ENCODE peak calls at places on chromosomes 6 and 20, in ten cellular contexts. W is right cardiac atrium; A is body of pancreas; I is kidney epithelial cell; N is CD4-positive, alpha-beta T cell; K is naive thymus-derived CD4-positive, alpha-beta T cell; E is CD4-positive, alpha-beta memory T cell; C is PC-3; O is endothelial cell of umbilical vein; R is testis. P is an unnamed sample.

GRCh38 chr6:39446909-39447308 is 124.4 kb upstream of the KCNK16 start:
- DNase-seq in E (no peak), A (no peak), R (no peak), W (no peak), O (no peak), K (no peak), I (no peak), C (no peak), N (no peak), P (no peak)

GRCh38 chr6:128509709-128510108 is 10.7 kb downstream of the PTPRK start:
- DNase-seq in O (peak; percentile 83), K (no peak), I (no peak), A (no peak), R (no peak), W (no peak), C (peak; percentile 46), E (no peak), N (no peak), P (no peak)

GRCh38 chr20:5039889-5040288 is 38.6 kb upstream of the SLC23A2 start:
- DNase-seq in C (no peak), A (no peak), W (no peak), E (no peak), K (no peak), N (no peak), I (no peak), R (no peak), O (no peak), P (no peak)

GRCh38 chr6:170113141-170113540 is 177.7 kb downstream of the DLL1 start:
- DNase-seq in E (no peak), I (no peak), K (no peak), W (no peak), N (no peak), A (no peak), C (no peak), R (peak; percentile 3), O (no peak), P (no peak)

GRCh38 chr6:85552652-85553051 is 41.0 kb downstream of the SNX14 start:
- DNase-seq in I (no peak), E (no peak), W (no peak), R (no peak), N (no peak), O (no peak), K (no peak), C (no peak), A (no peak), P (no peak)

GRCh38 chr6:131597448-131597847 is 24.4 kb downstream of the ARG1 start:
- DNase-seq in W (no peak), I (no peak), O (no peak), C (peak; percentile 4), N (no peak), E (no peak), A (no peak), R (no peak), K (no peak), P (no peak)

GRCh38 chr20:63357921-63358905 is 2.9 kb downstream of the CHRNA4 start:
- DNase-seq in W (peak; percentile 87), R (peak; percentile 61), N (no peak), O (no peak), A (peak; percentile 34), C (no peak), I (no peak), K (no peak), E (no peak), P (no peak)

GRCh38 chr20:17925300-17925939 is 43.2 kb downstream of the SNX5 start:
- DNase-seq in N (no peak), C (no peak), O (no peak), W (no peak), K (no peak), I (no peak), E (no peak), R (no peak), A (peak; percentile 45), P (no peak)

GRCh38 chr20:3168079-3168828 is 5.1 kb downstream of the LZTS3 start:
- DNase-seq in W (peak; percentile 76), I (no peak), K (no peak), O (no peak), N (no peak), R (no peak), E (no peak), C (no peak), A (peak; percentile 74), P (no peak)

GRCh38 chr6:141562181-141562800 is 570.4 kb upstream of the GJE1 start:
- DNase-seq in C (peak; percentile 49), E (peak; percentile 42), W (peak; percentile 75), K (no peak), R (peak; percentile 25), I (no peak), N (no peak), O (peak; percentile 75), A (no peak), P (no peak)

GRCh38 chr6:38542031-38542430 is 97.7 kb downstream of the BTBD9 start:
- DNase-seq in O (no peak), I (peak; percentile 60), N (no peak), R (no peak), C (peak; percentile 34), A (no peak), K (no peak), E (no peak), W (no peak), P (no peak)

GRCh38 chr6:13924146-13924948 is 405 bp upstream of the RNF182 start:
- DNase-seq in I (no peak), W (peak; percentile 80), N (no peak), R (peak; percentile 48), C (peak; percentile 45), K (peak; percentile 20), E (peak; percentile 50), A (peak; percentile 41), O (peak; percentile 37), P (peak; percentile 41)

GRCh38 chr6:168149015-168149414 is 70.0 kb upstream of the FRMD1 start:
- DNase-seq in N (no peak), O (no peak), I (no peak), A (no peak), C (no peak), E (no peak), R (no peak), K (no peak), W (no peak), P (no peak)

GRCh38 chr6:13485923-13486557 is 1.4 kb downstream of the GFOD1 start:
- DNase-seq in A (peak; percentile 22), W (peak; percentile 65), C (peak; percentile 57), R (peak; percentile 26), I (no peak), O (peak; percentile 38), E (no peak), K (no peak), N (no peak), P (peak; percentile 64)

GRCh38 chr20:57657537-57658446 is 37.6 kb upstream of the ZBP1 start:
- DNase-seq in K (peak; percentile 20), N (peak; percentile 21), O (no peak), W (peak; percentile 75), E (peak; percentile 59), C (no peak), R (peak; percentile 12), A (peak; percentile 15), I (no peak), P (no peak)

GRCh38 chr6:6057442-6058053 is 50.8 kb upstream of the NRN1 start:
- DNase-seq in N (no peak), K (no peak), A (no peak), I (peak; percentile 4), O (peak; percentile 57), E (no peak), C (peak; percentile 76), R (no peak), W (no peak), P (peak; percentile 43)

GRCh38 chr20:48825551-48825885 is 2.3 kb downstream of the PREX1 start:
- DNase-seq in N (no peak), K (no peak), E (no peak), A (no peak), W (no peak), R (no peak), O (no peak), C (no peak), I (no peak), P (no peak)
- H3K27me3 ChIP-seq in N (no peaks in the 10 kb centered on the region), K (no peaks in the 10 kb centered on the region), E (no peaks in the 10 kb centered on the region), A (peaks cover 7% of the 10 kb centered on the region), W (no peaks in the 10 kb centered on the region), R (no peaks in the 10 kb centered on the region), O (no peaks in the 10 kb centered on the region), C (no peaks in the 10 kb centered on the region), I (peaks cover 16% of the 10 kb centered on the region), P (no peaks in the 10 kb centered on the region)

DNA sequence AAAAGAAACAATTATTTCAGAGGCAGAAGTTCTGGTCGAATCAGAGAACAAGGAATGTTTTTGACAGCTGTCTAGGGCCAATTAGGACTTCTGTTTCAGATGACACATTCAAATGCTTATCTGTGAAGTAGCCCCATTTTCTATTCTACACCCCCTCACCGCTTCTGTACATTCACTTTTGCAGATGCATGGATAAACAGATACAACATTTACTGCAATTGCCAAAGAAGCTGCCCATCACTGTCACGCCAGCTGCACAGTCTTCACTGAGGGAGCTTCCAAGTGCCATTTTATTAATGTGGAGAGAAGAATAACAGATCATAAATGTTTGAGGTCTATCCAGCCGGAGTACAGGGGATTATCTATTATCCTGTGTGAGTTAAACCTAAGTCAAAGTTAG is 426.8 kb upstream of the ARID1B start:
- DNase-seq in I (no peak), E (no peak), A (no peak), K (no peak), C (no peak), R (no peak), O (no peak), W (no peak), N (no peak), P (no peak)
- H3K27me3 ChIP-seq in I (no peaks in the 10 kb centered on the region), E (no peaks in the 10 kb centered on the region), A (no peaks in the 10 kb centered on the region), K (no peaks in the 10 kb centered on the region), C (peaks cover 30% of the 10 kb centered on the region), R (no peaks in the 10 kb centered on the region), O (no peaks in the 10 kb centered on the region), W (no peaks in the 10 kb centered on the region), N (no peaks in the 10 kb centered on the region), P (no peaks in the 10 kb centered on the region)

DNA sequence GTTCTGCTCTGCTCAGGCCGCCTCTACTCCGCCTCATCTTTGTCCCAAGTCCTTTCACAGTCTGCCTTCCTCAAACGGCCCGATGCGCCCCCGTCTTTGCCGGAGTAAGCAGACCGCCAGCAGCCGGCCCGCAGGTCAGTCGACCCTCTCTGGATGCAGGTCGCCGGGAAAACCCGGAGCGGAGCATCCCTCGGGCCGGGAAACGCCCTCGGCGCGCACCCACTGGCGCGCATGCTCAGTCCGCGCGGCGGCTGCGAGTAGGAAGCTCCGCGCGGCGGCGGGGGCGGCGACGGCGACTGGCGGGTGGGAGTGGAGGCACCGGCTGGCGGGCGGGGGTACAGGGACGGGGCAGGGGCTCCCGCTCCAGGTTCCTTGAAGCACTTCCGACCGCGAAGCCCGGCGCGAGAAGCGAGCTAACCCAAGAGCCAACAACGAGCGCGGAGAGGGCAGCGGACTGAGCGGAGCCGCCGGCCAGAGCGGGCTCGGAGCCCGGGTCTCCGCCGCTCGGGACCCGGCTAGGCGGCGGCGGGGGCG is at the start of gene LRRC1:
- DNase-seq in E (peak; percentile 79), K (peak; percentile 77), R (peak; percentile 94), W (peak; percentile 97), C (peak; percentile 95), O (peak; percentile 95), I (no peak), N (peak; percentile 65), A (peak; percentile 92), P (peak; percentile 66)
- H3K27me3 ChIP-seq in E (no peaks in the 10 kb centered on the region), K (peaks cover 8% of the 10 kb centered on the region), R (no peaks in the 10 kb centered on the region), W (no peaks in the 10 kb centered on the region), C (no peaks in the 10 kb centered on the region), O (no peaks in the 10 kb centered on the region), I (no peaks in the 10 kb centered on the region), N (peaks cover 13% of the 10 kb centered on the region), A (no peaks in the 10 kb centered on the region), P (peaks cover 30% of the 10 kb centered on the region)

DNA sequence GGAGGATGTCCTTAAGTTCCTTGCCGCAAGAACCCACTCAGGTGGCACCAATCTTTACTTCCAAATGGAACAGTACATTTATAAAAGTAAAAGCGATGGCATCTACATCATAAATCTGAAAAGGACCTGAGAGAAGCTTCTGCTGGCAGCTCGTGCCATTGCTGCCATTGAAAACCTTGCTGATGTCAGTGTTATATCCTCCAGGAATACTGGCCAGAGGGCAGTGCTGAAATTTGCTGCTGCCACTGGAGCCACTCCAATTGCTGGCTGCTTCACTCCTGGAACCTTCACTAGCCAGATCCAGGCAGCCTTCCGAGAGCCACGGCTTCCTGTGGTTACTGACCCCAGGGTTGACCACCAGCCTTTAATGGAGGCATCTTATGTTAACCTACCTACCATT is 191.7 kb downstream of the TRIM27 start:
- DNase-seq in E (no peak), I (no peak), R (no peak), C (no peak), A (no peak), W (no peak), N (no peak), K (no peak), O (no peak), P (no peak)
- H3K27me3 ChIP-seq in E (peaks cover 44% of the 10 kb centered on the region), I (peaks cover 42% of the 10 kb centered on the region), R (no peaks in the 10 kb centered on the region), C (peaks cover 33% of the 10 kb centered on the region), A (no peaks in the 10 kb centered on the region), W (no peaks in the 10 kb centered on the region), N (peaks cover 96% of the 10 kb centered on the region), K (peaks cover 22% of the 10 kb centered on the region), O (peaks cover 64% of the 10 kb centered on the region), P (no peaks in the 10 kb centered on the region)